ENCODE peak calls at places on chromosome 10, in five cellular contexts. F is IMR-90, A is mesenchymal stem cell, H is H9, B is H1. O is an unnamed sample.

GRCh38 chr10:69639291-69640195 is 9.5 kb downstream of the FAM241B start:
- DNase-seq in F (peak; percentile 56), A (peak; percentile 60), H (peak; percentile 83), B (no peak), O (peak; percentile 79)

GRCh38 chr10:33137356-33138007 is 179.5 kb upstream of the ITGB1 start:
- DNase-seq in F (no peak), A (no peak), H (no peak), B (no peak), O (no peak)

GRCh38 chr10:127148066-127148932 is 48.1 kb downstream of the INSYN2A start:
- DNase-seq in F (peak; percentile 91), A (peak; percentile 89), H (no peak), B (no peak), O (no peak)

GRCh38 chr10:119737827-119738226 is 12.0 kb downstream of the INPP5F start:
- DNase-seq in F (peak; percentile 88), A (peak; percentile 84), H (no peak), B (no peak), O (no peak)

GRCh38 chr10:83373659-83374058 is 765.6 kb upstream of the GHITM start:
- DNase-seq in F (no peak), A (peak; percentile 24), H (peak; percentile 50), B (peak; percentile 23), O (no peak)

GRCh38 chr10:1025684-1026083 is at the start of gene IDI2:
- DNase-seq in F (no peak), A (no peak), H (no peak), B (no peak), O (no peak)

GRCh38 chr10:27190508-27190907 is 35.4 kb downstream of the MASTL start:
- DNase-seq in F (no peak), A (peak; percentile 53), H (no peak), B (no peak), O (no peak)

GRCh38 chr10:86286591-86287421 is 79.8 kb downstream of the GRID1 start:
- DNase-seq in F (no peak), A (no peak), H (peak; percentile 20), B (no peak), O (no peak)

GRCh38 chr10:118423800-118424479 is 81.8 kb upstream of the FAM204A start:
- DNase-seq in F (peak; percentile 81), A (peak; percentile 82), H (peak; percentile 93), B (peak; percentile 91), O (peak; percentile 84)

GRCh38 chr10:131744356-131744755 is 156.5 kb upstream of the PPP2R2D start:
- DNase-seq in F (no peak), A (no peak), H (no peak), B (no peak), O (no peak)

GRCh38 chr10:21649441-21649872 is 115.4 kb downstream of the MLLT10 start:
- DNase-seq in F (no peak), A (no peak), H (no peak), B (no peak), O (no peak)

GRCh38 chr10:3951993-3952392 is 167.0 kb upstream of the KLF6 start:
- DNase-seq in F (no peak), A (no peak), H (no peak), B (no peak), O (no peak)

GRCh38 chr10:119541046-119541445 is 1.5 kb downstream of the RGS10 start:
- DNase-seq in F (peak; percentile 40), A (peak; percentile 46), H (no peak), B (no peak), O (no peak)

GRCh38 chr10:57723305-57723704 is 544.4 kb downstream of the IPMK start:
- DNase-seq in F (no peak), A (no peak), H (no peak), B (no peak), O (no peak)

GRCh38 chr10:102596506-102596971 is 47.7 kb upstream of the TRIM8 start:
- DNase-seq in F (peak; percentile 62), A (peak; percentile 64), H (peak; percentile 81), B (no peak), O (peak; percentile 38)

GRCh38 chr10:605632-606325 is 83.7 kb downstream of the DIP2C start:
- DNase-seq in F (no peak), A (no peak), H (no peak), B (no peak), O (no peak)

GRCh38 chr10:49177391-49178355 is 10.5 kb downstream of the TMEM273 start:
- DNase-seq in F (peak; percentile 96), A (peak; percentile 89), H (no peak), B (no peak), O (no peak)

GRCh38 chr10:124738441-124738840 is 5.7 kb downstream of the FAM53B start:
- DNase-seq in F (no peak), A (no peak), H (no peak), B (no peak), O (no peak)

GRCh38 chr10:110433740-110434139 is 64.0 kb upstream of the DUSP5 start:
- DNase-seq in F (no peak), A (no peak), H (no peak), B (no peak), O (no peak)

GRCh38 chr10:128873408-128873807 is 593.6 kb upstream of the MGMT start:
- DNase-seq in F (no peak), A (no peak), H (no peak), B (no peak), O (no peak)

GRCh38 chr10:60944159-60944909 is at the start of gene RHOBTB1:
- DNase-seq in F (peak; percentile 83), A (peak; percentile 95), H (peak; percentile 73), B (no peak), O (peak; percentile 64)

DNA sequence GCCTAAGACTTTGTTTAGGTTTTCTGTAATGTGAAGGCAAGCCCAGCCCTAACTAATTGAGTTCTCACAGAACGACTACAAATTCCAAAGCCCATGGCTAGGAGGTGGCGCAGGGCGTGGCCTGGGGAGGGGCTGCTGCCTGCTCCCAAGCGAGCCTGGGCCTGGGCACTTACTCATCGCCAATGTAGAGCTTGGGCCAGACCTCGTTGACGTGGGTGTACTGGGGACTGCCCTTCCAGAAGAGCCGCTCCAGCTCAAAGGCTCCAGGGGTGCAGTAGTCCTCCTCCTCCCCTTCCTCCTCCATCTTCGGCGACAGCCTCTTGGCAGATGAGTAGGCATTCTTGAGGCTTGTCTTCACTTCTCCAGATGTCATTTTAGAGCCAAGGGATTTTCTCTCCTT is 53.3 kb upstream of the SAMD8 start:
- DNase-seq in F (no peak), A (no peak), H (no peak), B (no peak), O (no peak)
- H2AFZ ChIP-seq in F (peak overlapping the region; percentile 34), A (no peak overlapping the region), H (no peak overlapping the region), B (peak overlapping the region; percentile 94), O (no peak overlapping the region)

GRCh38 chr10:104472505-104472904 is 118.9 kb downstream of the CFAP58 start:
- DNase-seq in F (peak; percentile 7), A (no peak), H (no peak), B (no peak), O (no peak)

GRCh38 chr10:104478380-104478779 is 124.7 kb downstream of the CFAP58 start:
- DNase-seq in F (no peak), A (no peak), H (no peak), B (no peak), O (no peak)

DNA sequence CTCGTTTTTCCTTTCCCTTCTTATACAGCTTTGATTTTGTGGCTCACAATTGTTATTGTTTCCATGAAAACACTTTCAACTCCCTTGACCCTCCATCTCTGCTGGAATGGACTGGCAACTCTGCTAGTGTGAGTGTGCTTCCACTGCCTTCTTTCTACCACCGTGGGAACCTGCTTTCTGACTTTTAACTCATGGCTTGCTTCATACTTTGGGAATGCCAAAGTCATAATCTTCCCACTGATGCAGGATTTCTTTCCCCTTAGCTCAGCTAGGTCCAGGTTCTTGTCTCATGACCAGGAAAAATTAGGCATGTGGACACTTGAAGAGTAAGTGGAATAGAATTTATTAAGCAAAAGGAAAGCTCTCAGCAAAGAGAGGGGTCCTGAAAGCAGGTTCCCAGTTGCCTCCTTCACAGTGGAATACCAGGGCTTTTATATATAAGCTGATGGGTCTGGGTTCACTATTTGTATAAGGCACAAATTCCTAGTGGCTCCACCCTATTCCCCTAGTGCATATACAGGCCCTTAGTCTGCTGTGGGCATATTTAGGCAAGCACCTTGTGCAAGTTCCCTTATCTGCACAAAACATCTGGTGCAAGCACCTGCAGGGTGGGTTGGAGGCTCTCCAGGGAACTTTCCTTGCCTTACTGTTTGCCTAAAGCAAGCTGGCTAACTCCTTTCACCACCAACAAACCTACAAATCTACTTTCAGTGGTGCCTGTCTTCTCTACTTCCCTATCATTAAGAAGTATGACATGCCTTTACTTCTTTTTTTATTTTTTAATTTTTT is 119.5 kb downstream of the CFAP58 start:
- DNase-seq in F (peak; percentile 4), A (no peak), H (no peak), B (no peak), O (no peak)
- H2BK15ac ChIP-seq in F (no peak overlapping the region), A (no peak overlapping the region), H (no peak overlapping the region), B (no peak overlapping the region), O (no peak overlapping the region)

DNA sequence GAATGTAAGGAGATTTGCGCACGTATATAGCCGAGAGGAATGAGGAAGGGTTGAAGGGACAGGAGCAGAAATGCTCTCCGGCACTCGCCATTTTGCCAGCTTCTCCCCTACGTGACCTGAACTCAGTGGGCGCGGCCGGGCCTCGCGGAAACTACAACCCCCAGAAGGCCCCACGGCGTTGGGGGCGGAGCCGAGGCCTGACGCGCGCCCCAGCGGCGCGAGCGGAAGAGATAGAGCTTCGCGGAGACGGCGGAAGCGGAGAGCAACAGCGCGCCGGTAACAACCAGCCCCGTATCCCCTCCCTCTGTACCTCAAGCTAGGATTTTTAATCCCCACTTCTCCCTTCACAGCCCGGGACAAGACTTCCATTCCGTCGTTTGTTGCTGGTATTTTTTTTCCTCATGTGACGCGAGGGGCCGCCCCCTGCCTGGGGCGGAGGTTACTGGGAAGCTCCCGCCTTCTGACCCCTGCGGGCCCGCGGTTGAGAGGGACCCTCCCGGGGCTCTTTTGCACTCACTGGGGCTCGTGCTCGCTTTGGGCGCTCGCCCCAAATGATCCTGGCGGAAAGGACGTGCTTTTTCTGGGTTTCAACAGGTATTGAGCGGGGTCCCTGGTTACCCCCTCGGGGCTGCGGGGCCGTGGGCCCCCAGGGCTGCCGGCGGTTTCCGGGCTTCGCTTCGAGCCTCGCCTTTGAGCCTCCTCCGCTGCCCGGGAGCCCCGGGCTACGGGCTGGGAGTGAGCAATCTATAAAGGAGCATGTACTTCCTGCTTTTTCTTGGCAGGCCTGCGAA is at the start of gene R3HCC1L:
- DNase-seq in F (peak; percentile 77), A (peak; percentile 87), H (peak; percentile 90), B (peak; percentile 59), O (peak; percentile 81)
- H2BK5ac ChIP-seq in F (peak within 1 kb of the TSS; percentile 88), A (peak within 1 kb of the TSS; percentile 15), H (no peak within 1 kb of the TSS), B (peak within 1 kb of the TSS; percentile 78), O (peak within 1 kb of the TSS; percentile 70)

GRCh38 chr10:59670269-59670668 is 39.4 kb downstream of the SLC16A9 start:
- DNase-seq in F (no peak), A (no peak), H (no peak), B (no peak), O (no peak)
- H2AFZ ChIP-seq in F (no peak overlapping the region), A (no peak overlapping the region), H (no peak overlapping the region), B (no peak overlapping the region), O (no peak overlapping the region)

DNA sequence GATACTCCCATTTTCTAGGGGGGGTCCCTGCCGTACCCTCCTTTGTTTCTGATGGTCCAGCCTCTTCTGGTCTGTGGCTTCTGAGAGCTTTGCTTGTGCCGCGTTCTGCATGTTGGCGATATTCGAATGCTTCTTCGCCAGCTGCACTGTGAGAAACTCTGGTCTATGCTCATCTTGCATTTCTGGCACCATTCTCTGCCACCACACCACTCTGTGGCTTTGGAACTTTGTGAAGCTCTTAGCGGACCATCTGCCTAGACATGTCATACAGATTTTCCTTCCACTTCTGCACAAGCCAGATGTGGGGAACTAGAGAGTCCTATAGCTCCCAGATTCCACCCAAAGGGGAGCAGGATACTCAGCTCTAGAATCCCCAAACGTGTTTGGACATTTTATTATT is 197.3 kb downstream of the REEP3 start:
- DNase-seq in F (no peak), A (no peak), H (no peak), B (no peak), O (no peak)
- H2BK15ac ChIP-seq in F (no peak overlapping the region), A (peak overlapping the region; percentile 48), H (no peak overlapping the region), B (peak overlapping the region; percentile 14), O (no peak overlapping the region)

GRCh38 chr10:77163670-77164348 is 473.8 kb downstream of the KCNMA1 start:
- DNase-seq in F (peak; percentile 99), A (peak; percentile 98), H (no peak), B (no peak), O (no peak)
- H2BK5ac ChIP-seq in F (peak overlapping the region; percentile 89), A (no peak overlapping the region), H (no peak overlapping the region), B (no peak overlapping the region), O (no peak overlapping the region)